ENCODE peak calls at places on chromosomes 3 and 15, in seven cellular contexts. A, P, B, M, R, J and I are unnamed samples.
A peak's percentile ranks its signal among the peaks of the same experiment; 100 is the strongest.

GRCh38 chr3:76824658-76825310 is 215.1 kb upstream of the ROBO2 start:
- DNase-seq in A (no peak), P (no peak), B (no peak), M (no peak), R (no peak), J (no peak), I (no peak)

GRCh38 chr3:85433334-85433733 is 474.5 kb downstream of the CADM2 start:
- DNase-seq in A (no peak), P (no peak), B (no peak), M (no peak), R (no peak), J (no peak), I (no peak)

GRCh38 chr15:80121546-80121945 is 31.3 kb upstream of the FAH start:
- DNase-seq in A (no peak), P (no peak), B (no peak), M (no peak), R (peak; percentile 9), J (no peak), I (no peak)

GRCh38 chr3:18761530-18761929 is 336.4 kb upstream of the SATB1 start:
- DNase-seq in A (no peak), P (no peak), B (no peak), M (no peak), R (no peak), J (no peak), I (no peak)

GRCh38 chr15:41279535-41280283 is 48.6 kb downstream of the CHP1 start:
- DNase-seq in A (no peak), P (no peak), B (no peak), M (no peak), R (no peak), J (no peak), I (no peak)

GRCh38 chr3:10518506-10519150 is 13.2 kb upstream of the ATP2B2 start:
- DNase-seq in A (peak; percentile 51), P (no peak), B (peak; percentile 25), M (no peak), R (no peak), J (peak; percentile 8), I (no peak)

GRCh38 chr3:122092460-122093165 is 37.5 kb downstream of the CD86 start:
- DNase-seq in A (peak; percentile 72), P (peak; percentile 69), B (peak; percentile 41), M (peak; percentile 33), R (no peak), J (no peak), I (peak; percentile 91)

GRCh38 chr3:49173792-49174170 is 2.4 kb downstream of the KLHDC8B start:
- DNase-seq in A (no peak), P (no peak), B (no peak), M (no peak), R (peak; percentile 92), J (no peak), I (no peak)

GRCh38 chr3:110568246-110568645 is 503.4 kb upstream of the NECTIN3 start:
- DNase-seq in A (no peak), P (no peak), B (no peak), M (no peak), R (no peak), J (peak; percentile 52), I (no peak)

GRCh38 chr15:29124581-29125381 is 144.8 kb downstream of the NSMCE3 start:
- DNase-seq in A (no peak), P (no peak), B (no peak), M (no peak), R (no peak), J (peak; percentile 8), I (no peak)

GRCh38 chr3:169759256-169759655 is 5.6 kb downstream of the TERC start:
- DNase-seq in A (no peak), P (no peak), B (no peak), M (no peak), R (no peak), J (no peak), I (no peak)

GRCh38 chr3:149487598-149488197 is 13.2 kb downstream of the TM4SF4 start:
- DNase-seq in A (no peak), P (peak; percentile 51), B (peak; percentile 70), M (peak; percentile 43), R (no peak), J (no peak), I (no peak)